ENCODE peak calls at places on chromosomes 11 and 22, in eight cellular contexts. One of them, this sample, is unnamed.

GRCh38 chr11:69490516-69490915 is 9.1 kb downstream of the LINC01488 start:
- DNase-seq in lower lobe of right lung: peak
- DNase-seq in HT1080: no peak
- DNase-seq in activated T-cell treated with anti-CD3 and anti-CD28 coated beads for 24 hours: no peak
- DNase-seq in NCI-H524: no peak
- DNase-seq in stimulated activated CD4-positive, alpha-beta T cell treated with anti-CD3 and anti-CD28 coated beads, Interleukin-12 subunit alpha, Interleukin-12 subunit beta, amount 100 ng/mL, for 48 hours: no peak
- DNase-seq in iPS-NIHi11: no peak
- DNase-seq in AG04450: no peak
- DNase-seq in this sample: no peak

GRCh38 chr11:22459053-22459452 is 120.9 kb downstream of the SLC17A6 start:
- DNase-seq in iPS-NIHi11: no peak
- DNase-seq in lower lobe of right lung: no peak
- DNase-seq in activated T-cell treated with anti-CD3 and anti-CD28 coated beads for 24 hours: no peak
- DNase-seq in NCI-H524: no peak
- DNase-seq in AG04450: no peak
- DNase-seq in stimulated activated CD4-positive, alpha-beta T cell treated with anti-CD3 and anti-CD28 coated beads, Interleukin-12 subunit alpha, Interleukin-12 subunit beta, amount 100 ng/mL, for 48 hours: no peak
- DNase-seq in HT1080: peak
- DNase-seq in this sample: no peak

GRCh38 chr11:103936059-103936458 is 100.4 kb upstream of the DDI1 start:
- DNase-seq in stimulated activated CD4-positive, alpha-beta T cell treated with anti-CD3 and anti-CD28 coated beads, Interleukin-12 subunit alpha, Interleukin-12 subunit beta, amount 100 ng/mL, for 48 hours: no peak
- DNase-seq in HT1080: no peak
- DNase-seq in lower lobe of right lung: no peak
- DNase-seq in activated T-cell treated with anti-CD3 and anti-CD28 coated beads for 24 hours: no peak
- DNase-seq in iPS-NIHi11: no peak
- DNase-seq in NCI-H524: no peak
- DNase-seq in AG04450: no peak
- DNase-seq in this sample: no peak

GRCh38 chr11:94525933-94526332 is 13.7 kb downstream of the C11orf97 start:
- DNase-seq in iPS-NIHi11: peak
- DNase-seq in NCI-H524: peak
- DNase-seq in HT1080: peak
- DNase-seq in activated T-cell treated with anti-CD3 and anti-CD28 coated beads for 24 hours: no peak
- DNase-seq in lower lobe of right lung: peak
- DNase-seq in AG04450: no peak
- DNase-seq in stimulated activated CD4-positive, alpha-beta T cell treated with anti-CD3 and anti-CD28 coated beads, Interleukin-12 subunit alpha, Interleukin-12 subunit beta, amount 100 ng/mL, for 48 hours: no peak
- DNase-seq in this sample: no peak

GRCh38 chr11:71436861-71437260 is 11.3 kb downstream of the DHCR7 start:
- DNase-seq in activated T-cell treated with anti-CD3 and anti-CD28 coated beads for 24 hours: no peak
- DNase-seq in NCI-H524: no peak
- DNase-seq in stimulated activated CD4-positive, alpha-beta T cell treated with anti-CD3 and anti-CD28 coated beads, Interleukin-12 subunit alpha, Interleukin-12 subunit beta, amount 100 ng/mL, for 48 hours: no peak
- DNase-seq in HT1080: no peak
- DNase-seq in iPS-NIHi11: no peak
- DNase-seq in AG04450: no peak
- DNase-seq in lower lobe of right lung: no peak
- DNase-seq in this sample: no peak

GRCh38 chr11:112174789-112175595 is at the start of gene BCO2:
- DNase-seq in NCI-H524: no peak
- DNase-seq in activated T-cell treated with anti-CD3 and anti-CD28 coated beads for 24 hours: no peak
- DNase-seq in iPS-NIHi11: peak
- DNase-seq in lower lobe of right lung: peak
- DNase-seq in HT1080: peak
- DNase-seq in stimulated activated CD4-positive, alpha-beta T cell treated with anti-CD3 and anti-CD28 coated beads, Interleukin-12 subunit alpha, Interleukin-12 subunit beta, amount 100 ng/mL, for 48 hours: peak
- DNase-seq in AG04450: no peak
- DNase-seq in this sample: peak

GRCh38 chr22:38941488-38941987 is 15.9 kb upstream of the APOBEC3A start:
- DNase-seq in NCI-H524: no peak
- DNase-seq in lower lobe of right lung: peak
- DNase-seq in HT1080: no peak
- DNase-seq in stimulated activated CD4-positive, alpha-beta T cell treated with anti-CD3 and anti-CD28 coated beads, Interleukin-12 subunit alpha, Interleukin-12 subunit beta, amount 100 ng/mL, for 48 hours: peak
- DNase-seq in activated T-cell treated with anti-CD3 and anti-CD28 coated beads for 24 hours: peak
- DNase-seq in iPS-NIHi11: no peak
- DNase-seq in AG04450: no peak
- DNase-seq in this sample: no peak

GRCh38 chr11:64074239-64074638 is 38.5 kb downstream of the FLRT1 start:
- DNase-seq in AG04450: no peak
- DNase-seq in iPS-NIHi11: no peak
- DNase-seq in lower lobe of right lung: peak
- DNase-seq in HT1080: no peak
- DNase-seq in NCI-H524: no peak
- DNase-seq in activated T-cell treated with anti-CD3 and anti-CD28 coated beads for 24 hours: no peak
- DNase-seq in stimulated activated CD4-positive, alpha-beta T cell treated with anti-CD3 and anti-CD28 coated beads, Interleukin-12 subunit alpha, Interleukin-12 subunit beta, amount 100 ng/mL, for 48 hours: no peak
- DNase-seq in this sample: no peak

GRCh38 chr11:63520606-63521170 is 14.8 kb downstream of the LGALS12 start:
- DNase-seq in lower lobe of right lung: no peak
- DNase-seq in NCI-H524: no peak
- DNase-seq in iPS-NIHi11: no peak
- DNase-seq in stimulated activated CD4-positive, alpha-beta T cell treated with anti-CD3 and anti-CD28 coated beads, Interleukin-12 subunit alpha, Interleukin-12 subunit beta, amount 100 ng/mL, for 48 hours: no peak
- DNase-seq in HT1080: no peak
- DNase-seq in activated T-cell treated with anti-CD3 and anti-CD28 coated beads for 24 hours: no peak
- DNase-seq in AG04450: no peak
- DNase-seq in this sample: no peak

GRCh38 chr11:130456276-130456675 is 7.8 kb downstream of the ADAMTS15 start:
- DNase-seq in AG04450: no peak
- DNase-seq in activated T-cell treated with anti-CD3 and anti-CD28 coated beads for 24 hours: no peak
- DNase-seq in iPS-NIHi11: no peak
- DNase-seq in HT1080: no peak
- DNase-seq in NCI-H524: no peak
- DNase-seq in stimulated activated CD4-positive, alpha-beta T cell treated with anti-CD3 and anti-CD28 coated beads, Interleukin-12 subunit alpha, Interleukin-12 subunit beta, amount 100 ng/mL, for 48 hours: no peak
- DNase-seq in lower lobe of right lung: no peak
- DNase-seq in this sample: no peak

GRCh38 chr22:31818481-31819392 is 64.9 kb downstream of the DEPDC5 start:
- DNase-seq in lower lobe of right lung: no peak
- DNase-seq in stimulated activated CD4-positive, alpha-beta T cell treated with anti-CD3 and anti-CD28 coated beads, Interleukin-12 subunit alpha, Interleukin-12 subunit beta, amount 100 ng/mL, for 48 hours: peak
- DNase-seq in HT1080: peak
- DNase-seq in NCI-H524: no peak
- DNase-seq in AG04450: no peak
- DNase-seq in activated T-cell treated with anti-CD3 and anti-CD28 coated beads for 24 hours: no peak
- DNase-seq in iPS-NIHi11: no peak
- DNase-seq in this sample: no peak

GRCh38 chr22:48441553-48441850 is 1386.2 kb downstream of the BRD1 start:
- DNase-seq in lower lobe of right lung: peak
- DNase-seq in HT1080: no peak
- DNase-seq in stimulated activated CD4-positive, alpha-beta T cell treated with anti-CD3 and anti-CD28 coated beads, Interleukin-12 subunit alpha, Interleukin-12 subunit beta, amount 100 ng/mL, for 48 hours: no peak
- DNase-seq in activated T-cell treated with anti-CD3 and anti-CD28 coated beads for 24 hours: no peak
- DNase-seq in NCI-H524: no peak
- DNase-seq in AG04450: no peak
- DNase-seq in iPS-NIHi11: no peak
- DNase-seq in this sample: no peak

GRCh38 chr22:38104084-38104483 is 6.4 kb downstream of the BAIAP2L2 start:
- DNase-seq in stimulated activated CD4-positive, alpha-beta T cell treated with anti-CD3 and anti-CD28 coated beads, Interleukin-12 subunit alpha, Interleukin-12 subunit beta, amount 100 ng/mL, for 48 hours: no peak
- DNase-seq in AG04450: no peak
- DNase-seq in iPS-NIHi11: peak
- DNase-seq in activated T-cell treated with anti-CD3 and anti-CD28 coated beads for 24 hours: no peak
- DNase-seq in NCI-H524: no peak
- DNase-seq in lower lobe of right lung: peak
- DNase-seq in HT1080: peak
- DNase-seq in this sample: no peak

GRCh38 chr22:28930357-28931007 is 47.1 kb downstream of the ZNRF3 start:
- DNase-seq in lower lobe of right lung: no peak
- DNase-seq in activated T-cell treated with anti-CD3 and anti-CD28 coated beads for 24 hours: no peak
- DNase-seq in stimulated activated CD4-positive, alpha-beta T cell treated with anti-CD3 and anti-CD28 coated beads, Interleukin-12 subunit alpha, Interleukin-12 subunit beta, amount 100 ng/mL, for 48 hours: no peak
- DNase-seq in NCI-H524: peak
- DNase-seq in HT1080: no peak
- DNase-seq in AG04450: no peak
- DNase-seq in iPS-NIHi11: peak
- DNase-seq in this sample: no peak

GRCh38 chr11:10492084-10492483 is 37.0 kb downstream of the AMPD3 start:
- DNase-seq in NCI-H524: no peak
- DNase-seq in activated T-cell treated with anti-CD3 and anti-CD28 coated beads for 24 hours: no peak
- DNase-seq in iPS-NIHi11: no peak
- DNase-seq in lower lobe of right lung: no peak
- DNase-seq in stimulated activated CD4-positive, alpha-beta T cell treated with anti-CD3 and anti-CD28 coated beads, Interleukin-12 subunit alpha, Interleukin-12 subunit beta, amount 100 ng/mL, for 48 hours: no peak
- DNase-seq in HT1080: no peak
- DNase-seq in AG04450: no peak
- DNase-seq in this sample: no peak

GRCh38 chr22:36365020-36365411 is 22.8 kb downstream of the MYH9 start:
- DNase-seq in iPS-NIHi11: no peak
- DNase-seq in AG04450: peak
- DNase-seq in stimulated activated CD4-positive, alpha-beta T cell treated with anti-CD3 and anti-CD28 coated beads, Interleukin-12 subunit alpha, Interleukin-12 subunit beta, amount 100 ng/mL, for 48 hours: peak
- DNase-seq in HT1080: peak
- DNase-seq in lower lobe of right lung: peak
- DNase-seq in NCI-H524: no peak
- DNase-seq in activated T-cell treated with anti-CD3 and anti-CD28 coated beads for 24 hours: peak
- DNase-seq in this sample: peak

GRCh38 chr11:61693897-61694840 is 14.0 kb downstream of the DAGLA start:
- DNase-seq in NCI-H524: no peak
- DNase-seq in AG04450: no peak
- DNase-seq in lower lobe of right lung: no peak
- DNase-seq in stimulated activated CD4-positive, alpha-beta T cell treated with anti-CD3 and anti-CD28 coated beads, Interleukin-12 subunit alpha, Interleukin-12 subunit beta, amount 100 ng/mL, for 48 hours: no peak
- DNase-seq in activated T-cell treated with anti-CD3 and anti-CD28 coated beads for 24 hours: no peak
- DNase-seq in iPS-NIHi11: no peak
- DNase-seq in HT1080: no peak
- DNase-seq in this sample: no peak

GRCh38 chr11:69909561-69910518 is 90.6 kb upstream of the FGF3 start:
- DNase-seq in HT1080: no peak
- DNase-seq in iPS-NIHi11: peak
- DNase-seq in lower lobe of right lung: peak
- DNase-seq in AG04450: no peak
- DNase-seq in NCI-H524: no peak
- DNase-seq in activated T-cell treated with anti-CD3 and anti-CD28 coated beads for 24 hours: no peak
- DNase-seq in stimulated activated CD4-positive, alpha-beta T cell treated with anti-CD3 and anti-CD28 coated beads, Interleukin-12 subunit alpha, Interleukin-12 subunit beta, amount 100 ng/mL, for 48 hours: no peak
- DNase-seq in this sample: no peak

GRCh38 chr22:46353483-46354105 is 18.1 kb downstream of the TRMU start:
- DNase-seq in AG04450: no peak
- DNase-seq in HT1080: no peak
- DNase-seq in activated T-cell treated with anti-CD3 and anti-CD28 coated beads for 24 hours: no peak
- DNase-seq in NCI-H524: no peak
- DNase-seq in stimulated activated CD4-positive, alpha-beta T cell treated with anti-CD3 and anti-CD28 coated beads, Interleukin-12 subunit alpha, Interleukin-12 subunit beta, amount 100 ng/mL, for 48 hours: no peak
- DNase-seq in iPS-NIHi11: no peak
- DNase-seq in lower lobe of right lung: no peak
- DNase-seq in this sample: no peak

GRCh38 chr11:128610765-128611617 is 23.6 kb upstream of the ETS1 start:
- DNase-seq in activated T-cell treated with anti-CD3 and anti-CD28 coated beads for 24 hours: peak
- DNase-seq in NCI-H524: no peak
- DNase-seq in iPS-NIHi11: no peak
- DNase-seq in HT1080: no peak
- DNase-seq in AG04450: no peak
- DNase-seq in lower lobe of right lung: no peak
- DNase-seq in stimulated activated CD4-positive, alpha-beta T cell treated with anti-CD3 and anti-CD28 coated beads, Interleukin-12 subunit alpha, Interleukin-12 subunit beta, amount 100 ng/mL, for 48 hours: no peak
- DNase-seq in this sample: no peak

GRCh38 chr11:64234840-64235379 is 526 bp downstream of the VEGFB start:
- DNase-seq in activated T-cell treated with anti-CD3 and anti-CD28 coated beads for 24 hours: no peak
- DNase-seq in AG04450: no peak
- DNase-seq in lower lobe of right lung: no peak
- DNase-seq in HT1080: no peak
- DNase-seq in stimulated activated CD4-positive, alpha-beta T cell treated with anti-CD3 and anti-CD28 coated beads, Interleukin-12 subunit alpha, Interleukin-12 subunit beta, amount 100 ng/mL, for 48 hours: no peak
- DNase-seq in NCI-H524: peak
- DNase-seq in iPS-NIHi11: peak
- DNase-seq in this sample: no peak

GRCh38 chr11:36056160-36056751 is 112.4 kb downstream of the LDLRAD3 start:
- DNase-seq in activated T-cell treated with anti-CD3 and anti-CD28 coated beads for 24 hours: no peak
- DNase-seq in HT1080: peak
- DNase-seq in stimulated activated CD4-positive, alpha-beta T cell treated with anti-CD3 and anti-CD28 coated beads, Interleukin-12 subunit alpha, Interleukin-12 subunit beta, amount 100 ng/mL, for 48 hours: no peak
- DNase-seq in lower lobe of right lung: no peak
- DNase-seq in NCI-H524: peak
- DNase-seq in iPS-NIHi11: peak
- DNase-seq in AG04450: no peak
- DNase-seq in this sample: no peak

GRCh38 chr11:85974126-85974525 is 94.8 kb downstream of the PICALM start:
- DNase-seq in HT1080: no peak
- DNase-seq in AG04450: no peak
- DNase-seq in NCI-H524: no peak
- DNase-seq in iPS-NIHi11: no peak
- DNase-seq in lower lobe of right lung: no peak
- DNase-seq in activated T-cell treated with anti-CD3 and anti-CD28 coated beads for 24 hours: no peak
- DNase-seq in stimulated activated CD4-positive, alpha-beta T cell treated with anti-CD3 and anti-CD28 coated beads, Interleukin-12 subunit alpha, Interleukin-12 subunit beta, amount 100 ng/mL, for 48 hours: no peak
- DNase-seq in this sample: no peak

GRCh38 chr22:44459041-44459440 is 39.0 kb downstream of the RTL6 start:
- DNase-seq in HT1080: no peak
- DNase-seq in NCI-H524: no peak
- DNase-seq in AG04450: no peak
- DNase-seq in activated T-cell treated with anti-CD3 and anti-CD28 coated beads for 24 hours: no peak
- DNase-seq in iPS-NIHi11: no peak
- DNase-seq in stimulated activated CD4-positive, alpha-beta T cell treated with anti-CD3 and anti-CD28 coated beads, Interleukin-12 subunit alpha, Interleukin-12 subunit beta, amount 100 ng/mL, for 48 hours: no peak
- DNase-seq in lower lobe of right lung: no peak
- DNase-seq in this sample: no peak

GRCh38 chr22:19056951-19057401 is 65.2 kb downstream of the DGCR2 start:
- DNase-seq in lower lobe of right lung: peak
- DNase-seq in iPS-NIHi11: no peak
- DNase-seq in HT1080: no peak
- DNase-seq in AG04450: no peak
- DNase-seq in activated T-cell treated with anti-CD3 and anti-CD28 coated beads for 24 hours: no peak
- DNase-seq in stimulated activated CD4-positive, alpha-beta T cell treated with anti-CD3 and anti-CD28 coated beads, Interleukin-12 subunit alpha, Interleukin-12 subunit beta, amount 100 ng/mL, for 48 hours: no peak
- DNase-seq in NCI-H524: no peak
- DNase-seq in this sample: no peak

GRCh38 chr11:113894421-113894996 is 10.1 kb upstream of the HTR3B start:
- DNase-seq in iPS-NIHi11: no peak
- DNase-seq in lower lobe of right lung: no peak
- DNase-seq in activated T-cell treated with anti-CD3 and anti-CD28 coated beads for 24 hours: no peak
- DNase-seq in AG04450: no peak
- DNase-seq in HT1080: no peak
- DNase-seq in stimulated activated CD4-positive, alpha-beta T cell treated with anti-CD3 and anti-CD28 coated beads, Interleukin-12 subunit alpha, Interleukin-12 subunit beta, amount 100 ng/mL, for 48 hours: no peak
- DNase-seq in NCI-H524: no peak
- DNase-seq in this sample: peak

GRCh38 chr11:289145-289705 is 299 bp downstream of the PGGHG start:
- DNase-seq in HT1080: no peak
- DNase-seq in NCI-H524: no peak
- DNase-seq in activated T-cell treated with anti-CD3 and anti-CD28 coated beads for 24 hours: no peak
- DNase-seq in AG04450: no peak
- DNase-seq in stimulated activated CD4-positive, alpha-beta T cell treated with anti-CD3 and anti-CD28 coated beads, Interleukin-12 subunit alpha, Interleukin-12 subunit beta, amount 100 ng/mL, for 48 hours: no peak
- DNase-seq in lower lobe of right lung: no peak
- DNase-seq in iPS-NIHi11: no peak
- DNase-seq in this sample: no peak

GRCh38 chr11:65116370-65117205 is 913 bp downstream of the ZNHIT2 start:
- DNase-seq in lower lobe of right lung: peak
- DNase-seq in activated T-cell treated with anti-CD3 and anti-CD28 coated beads for 24 hours: no peak
- DNase-seq in HT1080: peak
- DNase-seq in stimulated activated CD4-positive, alpha-beta T cell treated with anti-CD3 and anti-CD28 coated beads, Interleukin-12 subunit alpha, Interleukin-12 subunit beta, amount 100 ng/mL, for 48 hours: peak
- DNase-seq in AG04450: peak
- DNase-seq in iPS-NIHi11: no peak
- DNase-seq in NCI-H524: no peak
- DNase-seq in this sample: no peak

GRCh38 chr11:74685338-74685737 is 45.9 kb downstream of the CHRDL2 start:
- DNase-seq in HT1080: no peak
- DNase-seq in AG04450: no peak
- DNase-seq in iPS-NIHi11: no peak
- DNase-seq in NCI-H524: no peak
- DNase-seq in activated T-cell treated with anti-CD3 and anti-CD28 coated beads for 24 hours: no peak
- DNase-seq in stimulated activated CD4-positive, alpha-beta T cell treated with anti-CD3 and anti-CD28 coated beads, Interleukin-12 subunit alpha, Interleukin-12 subunit beta, amount 100 ng/mL, for 48 hours: no peak
- DNase-seq in lower lobe of right lung: peak
- DNase-seq in this sample: no peak

GRCh38 chr11:69899957-69900821 is 81.0 kb upstream of the FGF3 start:
- DNase-seq in iPS-NIHi11: no peak
- DNase-seq in lower lobe of right lung: no peak
- DNase-seq in HT1080: no peak
- DNase-seq in AG04450: no peak
- DNase-seq in activated T-cell treated with anti-CD3 and anti-CD28 coated beads for 24 hours: no peak
- DNase-seq in NCI-H524: no peak
- DNase-seq in stimulated activated CD4-positive, alpha-beta T cell treated with anti-CD3 and anti-CD28 coated beads, Interleukin-12 subunit alpha, Interleukin-12 subunit beta, amount 100 ng/mL, for 48 hours: no peak
- DNase-seq in this sample: no peak

GRCh38 chr22:46806789-46807188 is 44.3 kb downstream of the TBC1D22A start:
- DNase-seq in HT1080: no peak
- DNase-seq in iPS-NIHi11: no peak
- DNase-seq in AG04450: no peak
- DNase-seq in stimulated activated CD4-positive, alpha-beta T cell treated with anti-CD3 and anti-CD28 coated beads, Interleukin-12 subunit alpha, Interleukin-12 subunit beta, amount 100 ng/mL, for 48 hours: no peak
- DNase-seq in NCI-H524: no peak
- DNase-seq in activated T-cell treated with anti-CD3 and anti-CD28 coated beads for 24 hours: no peak
- DNase-seq in lower lobe of right lung: no peak
- DNase-seq in this sample: peak

GRCh38 chr11:20162824-20163777 is 2.8 kb upstream of the DBX1 start:
- DNase-seq in AG04450: no peak
- DNase-seq in HT1080: no peak
- DNase-seq in stimulated activated CD4-positive, alpha-beta T cell treated with anti-CD3 and anti-CD28 coated beads, Interleukin-12 subunit alpha, Interleukin-12 subunit beta, amount 100 ng/mL, for 48 hours: no peak
- DNase-seq in iPS-NIHi11: peak
- DNase-seq in NCI-H524: peak
- DNase-seq in activated T-cell treated with anti-CD3 and anti-CD28 coated beads for 24 hours: no peak
- DNase-seq in lower lobe of right lung: no peak
- DNase-seq in this sample: no peak

GRCh38 chr22:49044091-49044490 is 783.6 kb downstream of the BRD1 start:
- DNase-seq in AG04450: no peak
- DNase-seq in lower lobe of right lung: no peak
- DNase-seq in iPS-NIHi11: no peak
- DNase-seq in activated T-cell treated with anti-CD3 and anti-CD28 coated beads for 24 hours: no peak
- DNase-seq in stimulated activated CD4-positive, alpha-beta T cell treated with anti-CD3 and anti-CD28 coated beads, Interleukin-12 subunit alpha, Interleukin-12 subunit beta, amount 100 ng/mL, for 48 hours: no peak
- DNase-seq in NCI-H524: no peak
- DNase-seq in HT1080: no peak
- DNase-seq in this sample: no peak

GRCh38 chr11:90113541-90113940 is 20.9 kb upstream of the NAALAD2 start:
- DNase-seq in lower lobe of right lung: no peak
- DNase-seq in activated T-cell treated with anti-CD3 and anti-CD28 coated beads for 24 hours: no peak
- DNase-seq in AG04450: no peak
- DNase-seq in iPS-NIHi11: no peak
- DNase-seq in NCI-H524: no peak
- DNase-seq in HT1080: no peak
- DNase-seq in stimulated activated CD4-positive, alpha-beta T cell treated with anti-CD3 and anti-CD28 coated beads, Interleukin-12 subunit alpha, Interleukin-12 subunit beta, amount 100 ng/mL, for 48 hours: no peak
- DNase-seq in this sample: no peak

This sample was measured in ascending aorta.